ENCODE peak calls at places on chromosome 7, in four cellular contexts. One of them, this sample, is unnamed.
A peak's percentile ranks its signal among the peaks of the same experiment; 100 is the strongest.

GRCh38 chr7:107993879-107994278 is 9.1 kb downstream of the LAMB1 start:
- DNase-seq in CD4-positive, alpha-beta memory T cell: no peak
- DNase-seq in dermis microvascular lymphatic vessel endothelial cell: no peak
- DNase-seq in OCI-M1: no peak
- DNase-seq in this sample: no peak

GRCh38 chr7:157603716-157604115 is 266.9 kb downstream of the DNAJB6 start:
- DNase-seq in OCI-M1: no peak
- DNase-seq in CD4-positive, alpha-beta memory T cell: no peak
- DNase-seq in dermis microvascular lymphatic vessel endothelial cell: no peak
- DNase-seq in this sample: no peak

GRCh38 chr7:2114926-2115738 is 117.6 kb downstream of the MAD1L1 start:
- DNase-seq in OCI-M1: no peak
- DNase-seq in CD4-positive, alpha-beta memory T cell: no peak
- DNase-seq in dermis microvascular lymphatic vessel endothelial cell: no peak
- DNase-seq in this sample: no peak

GRCh38 chr7:31443457-31443856 is 70.4 kb upstream of the ITPRID1 start:
- DNase-seq in dermis microvascular lymphatic vessel endothelial cell: peak; percentile 15
- DNase-seq in CD4-positive, alpha-beta memory T cell: no peak
- DNase-seq in OCI-M1: peak; percentile 71
- DNase-seq in this sample: peak; percentile 40

GRCh38 chr7:100397336-100398081 is 24.2 kb downstream of the PILRA start:
- DNase-seq in OCI-M1: no peak
- DNase-seq in dermis microvascular lymphatic vessel endothelial cell: no peak
- DNase-seq in CD4-positive, alpha-beta memory T cell: no peak
- DNase-seq in this sample: no peak

GRCh38 chr7:21067216-21067615 is 280.5 kb upstream of the SP8 start:
- DNase-seq in CD4-positive, alpha-beta memory T cell: no peak
- DNase-seq in dermis microvascular lymphatic vessel endothelial cell: no peak
- DNase-seq in OCI-M1: no peak
- DNase-seq in this sample: no peak

GRCh38 chr7:149719050-149719899 is 54.1 kb downstream of the ZNF467 start:
- DNase-seq in CD4-positive, alpha-beta memory T cell: no peak
- DNase-seq in OCI-M1: peak; percentile 76
- DNase-seq in dermis microvascular lymphatic vessel endothelial cell: no peak
- DNase-seq in this sample: no peak

GRCh38 chr7:152076324-152076821 is 50.9 kb downstream of the GALNT11 start:
- DNase-seq in CD4-positive, alpha-beta memory T cell: no peak
- DNase-seq in OCI-M1: peak; percentile 14
- DNase-seq in dermis microvascular lymphatic vessel endothelial cell: peak; percentile 2
- DNase-seq in this sample: no peak

GRCh38 chr7:101702362-101702850 is 73.3 kb upstream of the MYL10 start:
- DNase-seq in dermis microvascular lymphatic vessel endothelial cell: no peak
- DNase-seq in CD4-positive, alpha-beta memory T cell: no peak
- DNase-seq in OCI-M1: no peak
- DNase-seq in this sample: no peak

GRCh38 chr7:130642383-130642782 is 26.2 kb downstream of the COPG2 start:
- DNase-seq in CD4-positive, alpha-beta memory T cell: no peak
- DNase-seq in OCI-M1: no peak
- DNase-seq in dermis microvascular lymphatic vessel endothelial cell: no peak
- DNase-seq in this sample: no peak

GRCh38 chr7:27130540-27131389 is at the start of gene HOXA4:
- DNase-seq in OCI-M1: peak; percentile 90
- DNase-seq in CD4-positive, alpha-beta memory T cell: peak; percentile 84
- DNase-seq in dermis microvascular lymphatic vessel endothelial cell: peak; percentile 71
- DNase-seq in this sample: peak; percentile 94

GRCh38 chr7:117873056-117873932 is at the start of gene CTTNBP2:
- DNase-seq in OCI-M1: peak; percentile 40
- DNase-seq in dermis microvascular lymphatic vessel endothelial cell: no peak
- DNase-seq in CD4-positive, alpha-beta memory T cell: no peak
- DNase-seq in this sample: no peak

GRCh38 chr7:3244241-3244814 is 56.7 kb upstream of the SDK1 start:
- DNase-seq in OCI-M1: no peak
- DNase-seq in dermis microvascular lymphatic vessel endothelial cell: no peak
- DNase-seq in CD4-positive, alpha-beta memory T cell: no peak
- DNase-seq in this sample: no peak